ENCODE peak calls at places on chromosomes 6 and 20, in six cellular contexts. B is H1, A is GM12891, T is GM12878, V is HepG2, P is K562. H is an unnamed sample.

GRCh38 chr20:17344775-17345174 is 117.9 kb downstream of the PCSK2 start:
- DNase-seq in B (no peak), A (no peak), T (no peak), V (no peak), P (no peak), H (no peak)

GRCh38 chr20:1702288-1702687 is 44.7 kb upstream of the SIRPG start:
- DNase-seq in B (no peak), A (no peak), T (no peak), V (no peak), P (no peak), H (no peak)

GRCh38 chr6:38673397-38674165 is 29.4 kb downstream of the GLO1 start:
- DNase-seq in B (no peak), A (no peak), T (peak), V (no peak), P (no peak), H (no peak)

GRCh38 chr20:7967199-7967844 is 27.1 kb upstream of the HAO1 start:
- DNase-seq in B (no peak), A (no peak), T (no peak), V (no peak), P (no peak), H (no peak)

GRCh38 chr20:34528921-34529297 is 12.7 kb downstream of the DYNLRB1 start:
- DNase-seq in B (no peak), A (no peak), T (no peak), V (no peak), P (no peak), H (no peak)

GRCh38 chr20:2804041-2804828 is 3.8 kb upstream of the CPXM1 start:
- DNase-seq in B (no peak), A (no peak), T (no peak), V (no peak), P (peak), H (no peak)

GRCh38 chr6:30515967-30516753 is 26.9 kb downstream of the HLA-E start:
- DNase-seq in B (peak), A (peak), T (peak), V (peak), P (peak), H (no peak)

GRCh38 chr6:169312658-169313346 is 59.2 kb upstream of the THBS2 start:
- DNase-seq in B (no peak), A (no peak), T (no peak), V (peak), P (no peak), H (no peak)

GRCh38 chr6:148867851-148868250 is 121.0 kb downstream of the UST start:
- DNase-seq in B (no peak), A (no peak), T (no peak), V (no peak), P (no peak), H (no peak)

GRCh38 chr6:317452-318144 is 25.3 kb downstream of the DUSP22 start:
- DNase-seq in B (no peak), A (no peak), T (peak), V (no peak), P (no peak), H (no peak)

GRCh38 chr20:33828326-33828834 is 17.2 kb downstream of the CHMP4B start:
- DNase-seq in B (no peak), A (no peak), T (no peak), V (no peak), P (no peak), H (no peak)

GRCh38 chr20:47459344-47460073 is 42.2 kb upstream of the NCOA3 start:
- DNase-seq in B (no peak), A (no peak), T (no peak), V (no peak), P (no peak), H (no peak)

GRCh38 chr6:148295261-148295887 is 47.3 kb upstream of the SASH1 start:
- DNase-seq in B (no peak), A (no peak), T (no peak), V (no peak), P (no peak), H (no peak)

GRCh38 chr6:157946865-157947532 is 34.7 kb upstream of the SYNJ2 start:
- DNase-seq in B (no peak), A (peak), T (peak), V (peak), P (peak), H (no peak)

GRCh38 chr20:20637998-20638397 is 74.4 kb downstream of the RALGAPA2 start:
- DNase-seq in B (no peak), A (no peak), T (no peak), V (no peak), P (peak), H (no peak)

GRCh38 chr6:149028767-149029405 is 282.1 kb downstream of the UST start:
- DNase-seq in B (no peak), A (no peak), T (peak), V (peak), P (peak), H (no peak)

GRCh38 chr6:132675002-132675401 is 16.0 kb upstream of the TAAR1 start:
- DNase-seq in B (no peak), A (no peak), T (no peak), V (no peak), P (no peak), H (no peak)

GRCh38 chr20:51628533-51629398 is 86.2 kb upstream of the NFATC2 start:
- DNase-seq in B (no peak), A (no peak), T (no peak), V (peak), P (no peak), H (no peak)

GRCh38 chr6:164025180-164025579 is 610.7 kb downstream of the QKI start:
- DNase-seq in B (no peak), A (no peak), T (no peak), V (no peak), P (no peak), H (no peak)

DNA sequence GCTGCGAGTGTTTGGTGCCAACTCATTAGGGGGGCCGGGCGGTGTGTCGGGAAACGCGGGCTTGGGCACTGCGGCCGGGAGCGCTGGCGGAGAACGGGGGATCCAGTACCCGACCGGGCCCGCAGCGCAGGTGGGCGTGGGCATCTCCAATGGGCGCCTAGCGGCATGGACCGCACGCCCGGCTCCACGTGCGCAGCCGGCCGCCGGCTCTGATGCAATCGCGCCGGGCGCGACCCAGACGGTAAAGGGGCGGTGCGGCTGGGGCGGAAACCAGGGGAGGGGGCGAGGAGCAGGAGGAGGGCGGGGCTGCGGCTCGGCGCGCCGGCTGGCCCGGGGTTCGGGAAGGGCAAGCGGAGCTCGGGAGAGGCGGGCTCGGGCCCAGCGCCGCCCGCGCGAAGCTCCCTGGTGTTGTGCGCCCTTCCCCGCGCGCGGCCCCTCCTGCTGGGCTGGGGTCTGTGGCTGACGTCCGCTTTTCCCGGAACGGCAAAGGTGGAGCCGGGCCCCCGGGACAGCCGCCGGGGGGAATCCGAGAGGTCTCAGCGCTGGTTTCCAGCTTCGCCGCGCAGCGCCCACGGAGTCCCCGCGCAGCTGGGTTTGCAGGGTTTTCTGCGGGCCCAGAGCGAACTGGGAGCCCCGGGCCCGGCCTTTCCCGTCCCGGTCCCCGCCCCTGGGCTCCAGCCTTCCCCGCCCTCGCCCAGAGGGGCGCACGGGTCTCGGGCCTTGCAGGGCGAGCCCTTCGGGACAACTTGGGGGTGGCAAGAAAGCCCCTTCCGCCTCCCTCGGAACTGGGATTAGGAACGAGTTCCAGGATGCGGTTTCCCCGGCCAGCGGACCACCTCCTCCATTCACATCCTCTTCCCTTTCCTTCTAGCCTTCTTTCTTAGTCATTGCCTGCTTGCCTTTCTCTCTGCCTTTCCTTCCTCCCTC is 908 bp downstream of the MTHFD1L start:
- DNase-seq in B (peak), A (peak), T (peak), V (peak), P (peak), H (peak)
- TF ChIP-seq POLR2A in B (peak), A (peak), T (peak), V (peak), P (peak), H (peak)

DNA sequence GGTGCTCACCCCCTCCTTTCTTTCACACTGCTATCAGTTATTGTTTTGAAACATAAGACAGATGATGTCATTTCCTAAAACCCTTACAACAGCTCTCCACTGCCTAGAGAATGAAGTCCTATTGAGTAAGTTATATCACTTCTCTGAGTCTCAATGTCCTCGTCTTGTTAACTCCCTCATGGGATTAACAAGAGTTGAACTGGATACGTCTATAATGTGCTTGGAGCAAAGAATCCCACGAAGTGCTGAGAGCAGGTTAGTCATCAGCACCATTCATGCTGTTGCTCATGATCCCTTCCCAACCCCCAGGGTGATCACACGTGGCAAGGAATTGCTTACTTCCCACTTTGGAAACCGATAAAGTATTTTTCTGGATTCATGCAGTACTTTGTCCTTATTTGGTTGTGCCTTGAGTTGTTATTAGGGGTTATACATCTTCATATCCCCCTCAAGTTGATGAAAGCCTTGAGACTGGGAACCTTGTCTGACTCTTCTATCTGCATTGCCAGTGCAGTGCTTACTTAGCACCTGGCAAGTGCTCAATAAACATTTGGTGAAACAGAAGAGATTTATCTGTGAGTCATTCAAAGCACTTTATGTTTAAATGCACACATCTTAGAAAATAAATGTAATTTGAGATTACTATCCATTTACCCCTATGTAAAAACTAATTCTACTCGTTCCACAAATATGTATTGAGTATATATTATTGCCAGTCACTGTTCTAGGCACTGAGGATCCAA is 487.5 kb downstream of the EPM2A start:
- DNase-seq in B (no peak), A (no peak), T (no peak), V (no peak), P (no peak), H (no peak)
- TF ChIP-seq TAF1 in B (no peak), A (no peak), T (no peak), V (no peak), P (no peak), H (no peak)

DNA sequence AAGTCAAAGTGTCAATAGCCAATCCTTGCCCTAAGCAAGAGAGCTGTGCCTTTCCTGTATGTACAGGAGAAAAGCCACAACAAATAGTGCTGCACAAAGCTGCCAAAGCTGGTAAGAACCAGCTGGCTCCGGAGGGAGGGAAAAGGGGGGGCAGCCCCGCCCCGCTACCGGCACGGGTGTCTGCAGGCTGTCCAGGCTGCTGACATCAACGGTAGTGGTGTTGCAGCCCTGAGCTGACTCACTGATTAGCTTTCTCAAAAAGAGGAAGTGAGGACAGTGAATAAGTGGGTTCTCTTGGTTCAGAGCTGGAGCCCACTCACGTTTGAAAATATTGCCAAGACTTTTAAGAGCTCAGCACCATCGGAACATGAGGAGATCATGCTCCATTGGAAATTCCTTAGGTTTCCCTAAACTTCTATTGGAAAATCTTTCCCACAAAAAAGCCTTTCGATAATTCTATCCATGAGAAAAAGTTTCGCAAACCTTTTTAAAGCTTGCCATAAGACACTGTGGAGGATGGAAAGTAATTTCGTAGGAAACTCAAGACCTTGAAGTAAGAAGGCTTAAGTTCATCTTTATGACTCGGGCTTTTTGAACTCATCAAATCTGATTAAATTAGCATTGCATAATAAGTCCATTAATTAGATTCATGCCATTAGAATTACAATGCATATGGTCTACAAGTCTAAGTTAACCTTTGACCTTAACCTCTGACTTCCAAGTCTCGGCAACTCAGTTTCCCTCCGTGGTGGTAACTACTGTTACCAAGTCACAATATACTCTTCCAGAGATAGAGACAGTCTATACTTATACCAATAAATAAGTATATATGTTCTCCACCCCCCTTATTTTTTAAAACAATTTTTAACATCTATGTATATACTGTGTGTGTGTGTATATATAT is 67.0 kb downstream of the TNFRSF21 start:
- DNase-seq in B (no peak), A (peak), T (peak), V (no peak), P (peak), H (peak)
- TF ChIP-seq POLR2AphosphoS5 in B (no peak), A (no peak), T (no peak), V (no peak), P (no peak), H (no peak)

GRCh38 chr20:53621482-53622246 is 28.0 kb upstream of the ZNF217 start:
- DNase-seq in B (peak), A (no peak), T (peak), V (peak), P (peak), H (no peak)
- TF ChIP-seq POLR2A in B (no peak), A (no peak), T (no peak), V (no peak), P (peak), H (no peak)

GRCh38 chr6:11730645-11731044 is 48.0 kb downstream of the ADTRP start:
- DNase-seq in B (no peak), A (no peak), T (peak), V (no peak), P (no peak), H (no peak)

GRCh38 chr6:11727356-11727755 is 51.2 kb downstream of the ADTRP start:
- DNase-seq in B (no peak), A (no peak), T (no peak), V (no peak), P (no peak), H (no peak)

GRCh38 chr6:11729083-11729482 is 49.5 kb downstream of the ADTRP start:
- DNase-seq in B (no peak), A (no peak), T (no peak), V (no peak), P (no peak), H (no peak)

GRCh38 chr6:11731423-11731822 is 47.2 kb downstream of the ADTRP start:
- DNase-seq in B (no peak), A (no peak), T (no peak), V (peak), P (no peak), H (no peak)

DNA sequence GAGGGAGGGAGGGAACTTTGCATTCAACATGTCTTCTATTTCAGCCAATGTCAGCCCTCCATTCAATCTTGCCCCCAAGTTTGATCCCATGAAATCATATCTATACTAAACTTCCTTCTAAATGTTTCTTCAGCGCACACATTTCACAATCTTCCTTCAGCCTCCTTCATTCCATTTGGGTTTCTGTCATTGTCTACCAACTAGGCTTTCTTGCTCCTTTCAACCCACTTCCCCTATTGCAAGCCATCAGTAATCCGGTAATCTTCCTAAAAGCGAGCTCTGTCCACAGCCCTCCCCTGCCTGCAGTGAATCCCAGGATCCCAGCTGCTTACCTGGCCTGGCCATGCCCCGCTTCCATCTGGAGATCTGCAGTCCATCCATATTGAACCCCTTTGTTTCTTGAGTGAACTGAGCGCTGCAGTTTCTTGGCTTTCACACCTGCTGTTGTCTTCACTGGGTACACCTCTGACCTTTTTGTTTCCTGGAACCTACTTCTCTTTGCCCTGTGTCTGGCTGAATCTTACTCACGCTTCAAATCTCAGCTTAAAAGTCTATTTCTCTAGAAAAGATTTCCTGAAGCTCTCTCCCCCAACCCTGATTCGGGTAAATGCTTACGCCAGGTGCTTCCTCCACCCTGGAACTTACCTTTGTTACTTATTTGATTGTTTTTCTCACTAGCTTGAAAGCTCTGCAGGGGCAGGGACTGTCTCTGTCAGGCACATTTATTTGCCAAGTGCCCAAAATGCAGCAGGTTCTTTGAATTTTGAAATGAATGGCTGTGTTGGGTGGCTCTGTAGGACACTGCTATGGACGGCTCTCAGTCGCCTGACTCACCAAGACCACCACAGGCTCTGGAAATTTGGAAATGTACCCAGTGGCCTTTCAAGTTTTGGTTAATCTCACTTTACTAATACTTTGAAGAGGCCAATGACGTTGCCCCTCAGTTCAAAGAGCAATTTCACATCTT is 50.3 kb downstream of the ADTRP start:
- DNase-seq in B (no peak), A (no peak), T (no peak), V (no peak), P (no peak), H (no peak)
- TF ChIP-seq TAF1 in B (no peak), A (no peak), T (no peak), V (no peak), P (no peak), H (no peak)

H was measured in GM12892.